ENCODE peak calls at places on chromosome 18, in ten cellular contexts. One of them, this sample, is unnamed.

GRCh38 chr18:45568017-45568416 is 47.3 kb upstream of the SLC14A2 start:
- DNase-seq in PC-3: no peak
- DNase-seq in right lobe of liver: no peak
- DNase-seq in cardiac fibroblast: no peak
- DNase-seq in astrocyte of the cerebellum: no peak
- DNase-seq in PC-9: no peak
- DNase-seq in GM20000: no peak
- DNase-seq in choroid plexus epithelial cell: no peak
- DNase-seq in BJ: no peak
- DNase-seq in lower lobe of right lung: no peak
- DNase-seq in this sample: no peak

GRCh38 chr18:292271-292670 is 24.4 kb upstream of the THOC1 start:
- DNase-seq in PC-3: no peak
- DNase-seq in right lobe of liver: no peak
- DNase-seq in cardiac fibroblast: peak; percentile 20
- DNase-seq in astrocyte of the cerebellum: no peak
- DNase-seq in PC-9: no peak
- DNase-seq in GM20000: no peak
- DNase-seq in choroid plexus epithelial cell: peak; percentile 48
- DNase-seq in BJ: no peak
- DNase-seq in lower lobe of right lung: no peak
- DNase-seq in this sample: no peak

GRCh38 chr18:3177902-3178687 is 41.7 kb downstream of the MYOM1 start:
- DNase-seq in PC-3: no peak
- DNase-seq in right lobe of liver: no peak
- DNase-seq in cardiac fibroblast: peak; percentile 16
- DNase-seq in astrocyte of the cerebellum: no peak
- DNase-seq in PC-9: no peak
- DNase-seq in GM20000: peak; percentile 79
- DNase-seq in choroid plexus epithelial cell: no peak
- DNase-seq in BJ: no peak
- DNase-seq in lower lobe of right lung: peak; percentile 76
- DNase-seq in this sample: no peak

GRCh38 chr18:45155526-45155925 is 459.8 kb upstream of the SLC14A2 start:
- DNase-seq in PC-3: peak; percentile 61
- DNase-seq in right lobe of liver: no peak
- DNase-seq in cardiac fibroblast: peak; percentile 9
- DNase-seq in astrocyte of the cerebellum: no peak
- DNase-seq in PC-9: no peak
- DNase-seq in GM20000: no peak
- DNase-seq in choroid plexus epithelial cell: no peak
- DNase-seq in BJ: no peak
- DNase-seq in lower lobe of right lung: no peak
- DNase-seq in this sample: no peak

GRCh38 chr18:12121175-12122095 is 27.8 kb downstream of the ANKRD62 start:
- DNase-seq in PC-3: peak; percentile 39
- DNase-seq in right lobe of liver: no peak
- DNase-seq in cardiac fibroblast: peak; percentile 9
- DNase-seq in astrocyte of the cerebellum: no peak
- DNase-seq in PC-9: no peak
- DNase-seq in GM20000: no peak
- DNase-seq in choroid plexus epithelial cell: peak; percentile 25
- DNase-seq in BJ: no peak
- DNase-seq in lower lobe of right lung: no peak
- DNase-seq in this sample: no peak

GRCh38 chr18:69992776-69993175 is 45.1 kb upstream of the CD226 start:
- DNase-seq in PC-3: peak; percentile 51
- DNase-seq in right lobe of liver: no peak
- DNase-seq in cardiac fibroblast: peak; percentile 78
- DNase-seq in astrocyte of the cerebellum: no peak
- DNase-seq in PC-9: no peak
- DNase-seq in GM20000: no peak
- DNase-seq in choroid plexus epithelial cell: peak; percentile 36
- DNase-seq in BJ: no peak
- DNase-seq in lower lobe of right lung: no peak
- DNase-seq in this sample: no peak

GRCh38 chr18:50644807-50645206 is 84.9 kb downstream of the MAPK4 start:
- DNase-seq in PC-3: peak; percentile 19
- DNase-seq in right lobe of liver: no peak
- DNase-seq in cardiac fibroblast: no peak
- DNase-seq in astrocyte of the cerebellum: no peak
- DNase-seq in PC-9: no peak
- DNase-seq in GM20000: no peak
- DNase-seq in choroid plexus epithelial cell: peak; percentile 34
- DNase-seq in BJ: no peak
- DNase-seq in lower lobe of right lung: no peak
- DNase-seq in this sample: no peak

GRCh38 chr18:79823120-79823519 is 25.4 kb downstream of the KCNG2 start:
- DNase-seq in PC-3: no peak
- DNase-seq in right lobe of liver: no peak
- DNase-seq in cardiac fibroblast: no peak
- DNase-seq in astrocyte of the cerebellum: no peak
- DNase-seq in PC-9: no peak
- DNase-seq in GM20000: no peak
- DNase-seq in choroid plexus epithelial cell: peak; percentile 19
- DNase-seq in BJ: no peak
- DNase-seq in lower lobe of right lung: no peak
- DNase-seq in this sample: no peak

GRCh38 chr18:33440011-33440383 is 524 bp downstream of the CCDC178 start:
- DNase-seq in PC-3: peak; percentile 1
- DNase-seq in right lobe of liver: peak; percentile 58
- DNase-seq in cardiac fibroblast: peak; percentile 58
- DNase-seq in astrocyte of the cerebellum: peak; percentile 70
- DNase-seq in PC-9: no peak
- DNase-seq in GM20000: peak; percentile 43
- DNase-seq in choroid plexus epithelial cell: peak; percentile 80
- DNase-seq in BJ: no peak
- DNase-seq in lower lobe of right lung: no peak
- DNase-seq in this sample: peak; percentile 64

GRCh38 chr18:55968550-55968949 is 380.6 kb upstream of the TCF4 start:
- DNase-seq in PC-3: peak; percentile 64
- DNase-seq in right lobe of liver: no peak
- DNase-seq in cardiac fibroblast: peak; percentile 15
- DNase-seq in astrocyte of the cerebellum: no peak
- DNase-seq in PC-9: no peak
- DNase-seq in GM20000: no peak
- DNase-seq in choroid plexus epithelial cell: no peak
- DNase-seq in BJ: peak; percentile 24
- DNase-seq in lower lobe of right lung: no peak
- DNase-seq in this sample: no peak

GRCh38 chr18:2087877-2088673 is 483.2 kb downstream of the METTL4 start:
- DNase-seq in PC-3: no peak
- DNase-seq in right lobe of liver: no peak
- DNase-seq in cardiac fibroblast: peak; percentile 77
- DNase-seq in astrocyte of the cerebellum: no peak
- DNase-seq in PC-9: no peak
- DNase-seq in GM20000: no peak
- DNase-seq in choroid plexus epithelial cell: peak; percentile 79
- DNase-seq in BJ: no peak
- DNase-seq in lower lobe of right lung: no peak
- DNase-seq in this sample: peak; percentile 76

GRCh38 chr18:23433360-23433759 is 19.7 kb upstream of the RIOK3 start:
- DNase-seq in PC-3: no peak
- DNase-seq in right lobe of liver: no peak
- DNase-seq in cardiac fibroblast: peak; percentile 24
- DNase-seq in astrocyte of the cerebellum: no peak
- DNase-seq in PC-9: no peak
- DNase-seq in GM20000: no peak
- DNase-seq in choroid plexus epithelial cell: no peak
- DNase-seq in BJ: no peak
- DNase-seq in lower lobe of right lung: no peak
- DNase-seq in this sample: peak; percentile 55
- TF ChIP-seq CTCF in PC-3: no peak
- TF ChIP-seq CTCF in right lobe of liver: no peak
- TF ChIP-seq CTCF in cardiac fibroblast: no peak
- TF ChIP-seq CTCF in astrocyte of the cerebellum: no peak
- TF ChIP-seq CTCF in PC-9: no peak
- TF ChIP-seq CTCF in GM20000: no peak
- TF ChIP-seq CTCF in choroid plexus epithelial cell: no peak
- TF ChIP-seq CTCF in BJ: no peak
- TF ChIP-seq CTCF in lower lobe of right lung: no peak
- TF ChIP-seq CTCF in this sample: no peak

GRCh38 chr18:31979714-31980113 is 36.8 kb upstream of the TRAPPC8 start:
- DNase-seq in PC-3: no peak
- DNase-seq in right lobe of liver: no peak
- DNase-seq in cardiac fibroblast: no peak
- DNase-seq in astrocyte of the cerebellum: no peak
- DNase-seq in PC-9: no peak
- DNase-seq in GM20000: no peak
- DNase-seq in choroid plexus epithelial cell: no peak
- DNase-seq in BJ: no peak
- DNase-seq in lower lobe of right lung: no peak
- DNase-seq in this sample: no peak

GRCh38 chr18:31983020-31983419 is 35.6 kb upstream of the RNF125 start:
- DNase-seq in PC-3: no peak
- DNase-seq in right lobe of liver: peak; percentile 65
- DNase-seq in cardiac fibroblast: no peak
- DNase-seq in astrocyte of the cerebellum: no peak
- DNase-seq in PC-9: no peak
- DNase-seq in GM20000: no peak
- DNase-seq in choroid plexus epithelial cell: no peak
- DNase-seq in BJ: no peak
- DNase-seq in lower lobe of right lung: no peak
- DNase-seq in this sample: peak; percentile 19

GRCh38 chr18:31978616-31979015 is 35.7 kb upstream of the TRAPPC8 start:
- DNase-seq in PC-3: no peak
- DNase-seq in right lobe of liver: no peak
- DNase-seq in cardiac fibroblast: no peak
- DNase-seq in astrocyte of the cerebellum: no peak
- DNase-seq in PC-9: no peak
- DNase-seq in GM20000: no peak
- DNase-seq in choroid plexus epithelial cell: no peak
- DNase-seq in BJ: no peak
- DNase-seq in lower lobe of right lung: no peak
- DNase-seq in this sample: no peak

GRCh38 chr18:31983976-31984375 is 34.6 kb upstream of the RNF125 start:
- DNase-seq in PC-3: no peak
- DNase-seq in right lobe of liver: no peak
- DNase-seq in cardiac fibroblast: no peak
- DNase-seq in astrocyte of the cerebellum: no peak
- DNase-seq in PC-9: no peak
- DNase-seq in GM20000: no peak
- DNase-seq in choroid plexus epithelial cell: no peak
- DNase-seq in BJ: no peak
- DNase-seq in lower lobe of right lung: no peak
- DNase-seq in this sample: no peak

DNA sequence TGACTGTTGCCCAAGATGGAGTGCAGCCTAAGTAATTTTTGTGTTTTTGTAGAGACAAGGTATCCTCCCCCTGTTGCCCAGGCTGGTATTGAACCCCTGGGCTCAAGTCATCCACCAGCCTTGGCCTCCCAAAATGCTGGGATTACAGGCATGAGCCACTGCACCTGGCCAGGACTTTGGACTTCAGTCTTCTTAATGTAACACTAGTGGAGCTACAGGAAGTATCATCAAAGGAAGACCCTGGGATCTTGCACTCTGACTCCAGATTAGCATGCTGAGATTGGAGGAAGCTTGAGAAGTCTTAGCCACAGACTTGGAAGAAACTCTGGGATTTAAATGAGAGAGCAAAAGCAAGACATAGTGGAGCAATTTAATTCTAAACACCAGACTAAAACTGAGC is 37.8 kb upstream of the RNF125 start:
- DNase-seq in PC-3: no peak
- DNase-seq in right lobe of liver: no peak
- DNase-seq in cardiac fibroblast: no peak
- DNase-seq in astrocyte of the cerebellum: no peak
- DNase-seq in PC-9: no peak
- DNase-seq in GM20000: no peak
- DNase-seq in choroid plexus epithelial cell: no peak
- DNase-seq in BJ: no peak
- DNase-seq in lower lobe of right lung: no peak
- DNase-seq in this sample: no peak
- TF ChIP-seq CTCF in PC-3: no peak
- TF ChIP-seq CTCF in right lobe of liver: no peak
- TF ChIP-seq CTCF in cardiac fibroblast: no peak
- TF ChIP-seq CTCF in astrocyte of the cerebellum: no peak
- TF ChIP-seq CTCF in PC-9: no peak
- TF ChIP-seq CTCF in GM20000: no peak
- TF ChIP-seq CTCF in choroid plexus epithelial cell: no peak
- TF ChIP-seq CTCF in BJ: no peak
- TF ChIP-seq CTCF in lower lobe of right lung: no peak
- TF ChIP-seq CTCF in this sample: no peak

DNA sequence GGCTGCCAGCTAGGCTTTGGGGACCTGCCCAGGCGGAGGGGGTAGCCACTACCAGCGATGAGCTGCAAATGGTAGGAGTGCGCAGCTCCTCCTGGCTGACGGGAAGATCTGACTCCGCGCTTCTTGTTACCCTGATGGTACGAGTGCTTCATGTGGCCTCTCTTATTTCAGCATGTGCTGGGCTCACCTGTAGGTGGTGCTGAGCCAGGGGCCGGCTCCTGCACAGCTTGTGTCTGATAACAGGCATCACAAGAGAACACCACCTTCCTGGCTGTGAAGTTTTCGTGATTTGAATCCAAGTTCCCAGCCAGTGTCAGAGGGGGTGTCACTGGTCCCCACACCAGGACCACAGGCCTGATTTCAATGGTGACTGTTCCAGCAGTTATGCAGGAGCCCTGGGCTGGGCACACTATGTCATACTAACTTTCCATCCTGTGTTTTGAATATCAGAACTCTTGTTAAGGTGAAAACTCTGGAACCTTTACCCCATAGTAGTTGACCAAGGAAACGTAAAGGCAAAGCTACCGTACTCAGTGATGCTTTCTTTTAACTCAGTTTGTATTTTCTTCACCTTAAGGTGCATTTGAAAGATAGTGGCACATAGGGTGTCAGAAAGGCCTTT is 28.0 kb downstream of the APCDD1 start:
- DNase-seq in PC-3: no peak
- DNase-seq in right lobe of liver: no peak
- DNase-seq in cardiac fibroblast: no peak
- DNase-seq in astrocyte of the cerebellum: no peak
- DNase-seq in PC-9: no peak
- DNase-seq in GM20000: no peak
- DNase-seq in choroid plexus epithelial cell: no peak
- DNase-seq in BJ: no peak
- DNase-seq in lower lobe of right lung: no peak
- DNase-seq in this sample: no peak
- TF ChIP-seq CTCF in PC-3: no peak
- TF ChIP-seq CTCF in right lobe of liver: no peak
- TF ChIP-seq CTCF in cardiac fibroblast: no peak
- TF ChIP-seq CTCF in astrocyte of the cerebellum: no peak
- TF ChIP-seq CTCF in PC-9: no peak
- TF ChIP-seq CTCF in GM20000: no peak
- TF ChIP-seq CTCF in choroid plexus epithelial cell: no peak
- TF ChIP-seq CTCF in BJ: no peak
- TF ChIP-seq CTCF in lower lobe of right lung: no peak
- TF ChIP-seq CTCF in this sample: no peak

DNA sequence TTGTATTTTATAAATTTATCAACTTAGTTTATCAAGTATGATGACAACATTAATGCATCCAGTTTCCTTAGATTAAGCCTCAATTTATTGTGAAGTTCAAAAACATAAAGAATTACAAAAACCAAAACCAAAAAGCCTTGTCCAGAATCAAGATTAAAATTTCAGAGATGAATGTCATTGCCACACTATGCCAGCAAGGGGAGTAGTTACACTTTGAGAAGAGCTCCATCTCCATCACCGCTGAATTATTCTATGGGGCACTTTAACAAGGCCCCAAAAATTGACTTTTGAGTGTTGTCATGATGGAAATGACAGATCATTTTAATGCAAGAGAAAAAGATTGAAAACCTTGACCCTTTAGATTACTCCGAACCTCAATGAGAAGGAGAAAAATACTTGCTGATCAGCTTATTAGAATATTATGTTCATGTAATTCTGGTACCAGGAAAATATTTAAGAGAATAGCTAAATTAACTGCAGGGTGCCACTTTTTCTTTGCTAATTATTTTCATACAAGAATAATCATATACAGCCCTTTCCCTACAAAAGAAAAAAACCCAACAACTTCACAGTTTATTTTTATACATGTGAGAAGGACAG is 152.5 kb upstream of the AQP4 start:
- DNase-seq in PC-3: peak; percentile 45
- DNase-seq in right lobe of liver: no peak
- DNase-seq in cardiac fibroblast: peak; percentile 15
- DNase-seq in astrocyte of the cerebellum: no peak
- DNase-seq in PC-9: peak; percentile 2
- DNase-seq in GM20000: peak; percentile 8
- DNase-seq in choroid plexus epithelial cell: peak; percentile 27
- DNase-seq in BJ: no peak
- DNase-seq in lower lobe of right lung: no peak
- DNase-seq in this sample: no peak
- TF ChIP-seq CTCF in PC-3: peak; percentile 81
- TF ChIP-seq CTCF in right lobe of liver: peak; percentile 57
- TF ChIP-seq CTCF in cardiac fibroblast: peak; percentile 26
- TF ChIP-seq CTCF in astrocyte of the cerebellum: peak; percentile 67
- TF ChIP-seq CTCF in PC-9: peak; percentile 71
- TF ChIP-seq CTCF in GM20000: peak; percentile 31
- TF ChIP-seq CTCF in choroid plexus epithelial cell: peak; percentile 49
- TF ChIP-seq CTCF in BJ: peak; percentile 10
- TF ChIP-seq CTCF in lower lobe of right lung: peak; percentile 31
- TF ChIP-seq CTCF in this sample: peak; percentile 56

This sample was measured in heart left ventricle.